ENCODE peak calls at places on chromosomes 3 and 15, in five cellular contexts. D is suprapubic skin, Z is breast epithelium, P is GM12878, H is transverse colon. A is an unnamed sample.
A peak's percentile ranks its signal among the peaks of the same experiment; 100 is the strongest.

GRCh38 chr3:111151438-111151837 is 79.8 kb downstream of the NECTIN3 start:
- DNase-seq in Z (no peak), H (no peak), D (no peak), P (no peak), A (no peak)

GRCh38 chr15:66472176-66472999 is 25.2 kb downstream of the SNAPC5 start:
- DNase-seq in Z (no peak), H (peak; percentile 11), D (no peak), P (peak; percentile 78), A (no peak)

GRCh38 chr3:182843478-182843877 is 50.2 kb downstream of the ATP11B start:
- DNase-seq in Z (no peak), P (no peak), H (no peak), D (no peak), A (no peak)

GRCh38 chr3:117586161-117586560 is 876.6 kb downstream of the TUSC7 start:
- DNase-seq in D (no peak), P (no peak), H (no peak), Z (no peak), A (no peak)

GRCh38 chr15:70976856-70977255 is 84.2 kb downstream of the LRRC49 start:
- DNase-seq in P (no peak), H (no peak), D (no peak), Z (no peak), A (no peak)

GRCh38 chr3:76646921-76647562 is 392.9 kb upstream of the ROBO2 start:
- DNase-seq in P (no peak), Z (no peak), H (no peak), D (no peak), A (no peak)

GRCh38 chr3:73552700-73553099 is 72.0 kb downstream of the PDZRN3 start:
- DNase-seq in P (no peak), H (no peak), Z (no peak), D (no peak), A (no peak)

GRCh38 chr15:38176155-38176554 is 76.5 kb upstream of the SPRED1 start:
- DNase-seq in P (peak; percentile 61), H (no peak), Z (no peak), D (no peak), A (no peak)

GRCh38 chr3:36648241-36649034 is 115.9 kb downstream of the DCLK3 start:
- DNase-seq in D (no peak), P (peak; percentile 7), Z (no peak), H (no peak), A (peak; percentile 64)

GRCh38 chr15:95511680-95512079 is 818.8 kb upstream of the NR2F2 start:
- DNase-seq in P (no peak), Z (no peak), H (no peak), D (no peak), A (no peak)

GRCh38 chr3:135927170-135927569 is 38.4 kb upstream of the PPP2R3A start:
- DNase-seq in Z (peak; percentile 28), D (no peak), P (no peak), H (no peak), A (no peak)

GRCh38 chr3:160707187-160707789 is 30.3 kb downstream of the ARL14 start:
- DNase-seq in Z (no peak), P (peak; percentile 11), D (no peak), H (peak; percentile 20), A (peak; percentile 38)

GRCh38 chr3:50345586-50345985 is at the start of gene ZMYND10:
- DNase-seq in D (no peak), Z (peak; percentile 60), H (peak; percentile 78), P (no peak), A (no peak)

GRCh38 chr15:74402337-74402839 is 31.4 kb downstream of the SEMA7A start:
- DNase-seq in Z (no peak), D (no peak), H (no peak), P (no peak), A (no peak)

GRCh38 chr15:74405823-74406222 is 27.9 kb downstream of the SEMA7A start:
- DNase-seq in H (no peak), D (no peak), Z (no peak), P (no peak), A (no peak)

GRCh38 chr15:74403590-74403919 is 30.2 kb downstream of the SEMA7A start:
- DNase-seq in Z (no peak), D (no peak), P (no peak), H (peak; percentile 23), A (no peak)

GRCh38 chr15:74402873-74403589 is 30.7 kb downstream of the SEMA7A start:
- DNase-seq in Z (no peak), P (peak; percentile 82), H (peak; percentile 68), D (no peak), A (no peak)

GRCh38 chr15:74403981-74404563 is 29.7 kb downstream of the SEMA7A start:
- DNase-seq in H (no peak), Z (no peak), D (no peak), P (peak; percentile 95), A (no peak)
- H3K4me1 ChIP-seq in H (no peaks in the 10 kb centered on the region), Z (no peaks in the 10 kb centered on the region), D (peaks cover 15% of the 10 kb centered on the region), P (peaks cover 66% of the 10 kb centered on the region), A (peaks cover 18% of the 10 kb centered on the region)

GRCh38 chr15:52652286-52652685 is 26.9 kb downstream of the ATOSA start:
- DNase-seq in Z (no peak), D (no peak), H (no peak), P (no peak), A (no peak)
- TF ChIP-seq POLR2AphosphoS5 in Z (no peak), D (no peak), H (no peak), P (no peak), A (no peak)

GRCh38 chr3:134361162-134361831 is 12.9 kb downstream of the AMOTL2 start:
- DNase-seq in H (peak; percentile 4), Z (peak; percentile 17), P (no peak), D (peak; percentile 69), A (no peak)
- H3K4me1 ChIP-seq in H (peaks cover 35% of the 10 kb centered on the region), Z (peaks cover 60% of the 10 kb centered on the region), P (no peaks in the 10 kb centered on the region), D (peaks cover 100% of the 10 kb centered on the region), A (peaks cover 99% of the 10 kb centered on the region)

DNA sequence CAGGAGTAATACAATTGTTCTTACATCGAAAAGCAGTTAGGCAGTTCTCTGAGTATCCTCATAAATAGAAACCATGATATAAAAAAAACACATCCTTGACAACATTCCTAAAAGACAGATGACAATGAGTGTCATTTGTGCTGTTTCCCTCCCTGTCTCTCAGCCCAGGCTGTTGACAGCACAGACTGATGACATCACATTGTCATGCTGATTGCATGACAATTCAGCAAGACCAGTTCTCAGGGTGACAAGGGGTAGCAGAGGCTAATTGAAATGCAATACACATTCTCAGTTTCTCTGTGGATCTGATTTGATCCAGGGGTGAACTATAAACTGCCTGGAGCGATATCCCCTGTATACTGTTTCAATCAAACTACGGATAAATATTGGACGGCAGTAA is 16.9 kb upstream of the EIF1B start:
- DNase-seq in P (no peak), H (no peak), D (no peak), Z (no peak), A (no peak)
- TF ChIP-seq POLR2AphosphoS5 in P (no peak), H (no peak), D (no peak), Z (no peak), A (no peak)

GRCh38 chr15:52256366-52256765 is 39.2 kb downstream of the MYO5C start:
- DNase-seq in Z (peak; percentile 62), D (no peak), H (peak; percentile 79), P (peak; percentile 76), A (peak; percentile 81)

GRCh38 chr15:52255935-52256334 is 39.7 kb downstream of the MYO5C start:
- DNase-seq in D (no peak), P (no peak), Z (no peak), H (no peak), A (no peak)

GRCh38 chr15:52256930-52257733 is 38.5 kb downstream of the MYO5C start:
- DNase-seq in D (no peak), P (no peak), H (no peak), Z (no peak), A (no peak)

GRCh38 chr15:52258461-52258860 is 37.1 kb downstream of the MYO5C start:
- DNase-seq in P (no peak), H (no peak), D (no peak), Z (no peak), A (no peak)

GRCh38 chr15:52257734-52258062 is 37.9 kb downstream of the MYO5C start:
- DNase-seq in D (no peak), H (no peak), P (no peak), Z (no peak), A (no peak)
- H3K4me1 ChIP-seq in D (peaks cover 24% of the 10 kb centered on the region), H (peaks cover 5% of the 10 kb centered on the region), P (peaks cover 26% of the 10 kb centered on the region), Z (peaks cover 4% of the 10 kb centered on the region), A (peaks cover 14% of the 10 kb centered on the region)

GRCh38 chr3:109132801-109133473 is 3.6 kb upstream of the C3orf85 start:
- DNase-seq in H (peak; percentile 66), D (no peak), Z (no peak), P (no peak), A (no peak)
- TF ChIP-seq POLR2AphosphoS5 in H (no peak), D (no peak), Z (no peak), P (no peak), A (no peak)

DNA sequence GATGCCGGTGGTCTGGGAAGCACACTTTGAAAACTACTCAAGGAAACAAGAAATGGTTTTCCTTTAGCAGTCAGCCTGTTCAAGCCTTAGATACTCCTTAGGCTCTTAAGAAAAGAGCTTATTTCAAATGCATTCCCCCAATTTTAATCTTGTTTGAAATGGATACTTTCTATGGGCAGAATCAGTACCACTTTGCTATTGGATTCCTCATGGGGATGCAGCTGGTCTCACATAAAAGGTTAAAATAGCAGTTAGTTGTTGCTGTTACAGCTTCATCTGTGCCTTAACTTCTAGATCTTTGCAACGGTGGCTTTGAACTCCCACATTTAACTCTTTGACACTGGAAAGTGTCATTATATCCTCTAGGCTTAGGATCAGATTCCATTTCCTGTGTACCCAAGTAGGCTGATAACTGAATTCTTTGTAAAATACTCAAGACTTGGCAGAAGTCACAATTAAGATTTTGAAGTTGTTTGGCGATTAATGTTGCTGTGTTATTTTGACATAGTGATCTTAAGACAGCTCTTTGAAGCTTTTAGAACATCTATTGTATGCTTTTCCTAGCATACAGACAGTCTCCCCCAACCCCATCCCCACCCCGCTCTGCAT is 2.2 kb downstream of the THBS1 start:
- DNase-seq in Z (no peak), H (no peak), D (no peak), P (no peak), A (no peak)
- H3K4me1 ChIP-seq in Z (peaks cover 9% of the 10 kb centered on the region), H (peaks cover 52% of the 10 kb centered on the region), D (peaks cover 67% of the 10 kb centered on the region), P (no peaks in the 10 kb centered on the region), A (no peaks in the 10 kb centered on the region)

A was measured in Panc1.